ENCODE peak calls at places on chromosomes 6 and 20, in seven cellular contexts. E is activated CD8-positive, alpha-beta T cell treated with anti-CD3 and anti-CD28 coated beads for 36 hours; T is hippocampal formation; B is posterior cingulate gyrus; K is skeletal muscle cell; P is GM23338; I is heart left ventricle. J is an unnamed sample.

GRCh38 chr20:62193079-62194025 is 10.5 kb downstream of the MTG2 start:
- DNase-seq in E (no peak), T (no peak), B (peak; percentile 43), K (no peak), P (no peak), I (no peak), J (no peak)

GRCh38 chr6:23174781-23175361 is 605.5 kb downstream of the HDGFL1 start:
- DNase-seq in K (peak; percentile 96), T (no peak), E (no peak), B (no peak), I (no peak), P (no peak), J (no peak)

GRCh38 chr6:150314230-150315188 is 54.3 kb upstream of the IYD start:
- DNase-seq in I (no peak), P (no peak), E (no peak), K (no peak), T (no peak), B (peak; percentile 74), J (no peak)

GRCh38 chr20:47594157-47594556 is 92.5 kb downstream of the NCOA3 start:
- DNase-seq in P (no peak), B (no peak), T (no peak), K (no peak), E (no peak), I (no peak), J (no peak)

GRCh38 chr20:51446656-51447055 is 95.9 kb downstream of the NFATC2 start:
- DNase-seq in K (peak; percentile 60), E (no peak), I (no peak), P (no peak), T (no peak), B (no peak), J (no peak)

GRCh38 chr20:47451602-47451904 is 50.1 kb upstream of the NCOA3 start:
- DNase-seq in P (no peak), E (no peak), K (no peak), B (no peak), I (no peak), T (no peak), J (no peak)

GRCh38 chr6:116438590-116439448 is 22.4 kb upstream of the CALHM6 start:
- DNase-seq in P (no peak), B (no peak), I (no peak), T (no peak), K (no peak), E (no peak), J (no peak)

GRCh38 chr6:30490031-30490876 is 945 bp downstream of the HLA-E start:
- DNase-seq in E (peak; percentile 88), B (no peak), P (peak; percentile 82), I (peak; percentile 81), K (no peak), T (no peak), J (peak; percentile 83)

GRCh38 chr6:73134588-73134987 is 90.7 kb downstream of the KHDC1L start:
- DNase-seq in T (no peak), K (no peak), E (peak; percentile 44), P (peak; percentile 92), I (no peak), B (peak; percentile 89), J (peak; percentile 94)

GRCh38 chr6:17928514-17929430 is 58.7 kb downstream of the KIF13A start:
- DNase-seq in I (no peak), K (no peak), T (no peak), B (no peak), E (no peak), P (no peak), J (no peak)

GRCh38 chr6:5943591-5943990 is 63.1 kb downstream of the NRN1 start:
- DNase-seq in I (no peak), K (no peak), E (no peak), P (no peak), T (no peak), B (no peak), J (no peak)